ENCODE peak calls at places on chromosomes 11 and 22, in ten cellular contexts. One of them, this sample, is unnamed.

GRCh38 chr11:107988397-107989158 is 20.1 kb upstream of the CUL5 start:
- DNase-seq in endodermal cell: no peak
- DNase-seq in GM23248: no peak
- DNase-seq in HepG2: no peak
- DNase-seq in IMR-90: no peak
- DNase-seq in K562: no peak
- DNase-seq in SK-N-MC: no peak
- DNase-seq in mesenchymal stem cell: no peak
- DNase-seq in astrocyte: no peak
- DNase-seq in colonic mucosa: no peak
- DNase-seq in this sample: no peak

GRCh38 chr11:34026432-34026831 is 25.1 kb upstream of the CAPRIN1 start:
- DNase-seq in colonic mucosa: no peak
- DNase-seq in IMR-90: no peak
- DNase-seq in astrocyte: no peak
- DNase-seq in mesenchymal stem cell: no peak
- DNase-seq in GM23248: no peak
- DNase-seq in K562: no peak
- DNase-seq in HepG2: no peak
- DNase-seq in endodermal cell: no peak
- DNase-seq in SK-N-MC: no peak
- DNase-seq in this sample: no peak

GRCh38 chr22:25197335-25197734 is 2.3 kb upstream of the CRYBB3 start:
- DNase-seq in IMR-90: no peak
- DNase-seq in GM23248: no peak
- DNase-seq in SK-N-MC: no peak
- DNase-seq in colonic mucosa: no peak
- DNase-seq in astrocyte: no peak
- DNase-seq in HepG2: no peak
- DNase-seq in K562: no peak
- DNase-seq in mesenchymal stem cell: no peak
- DNase-seq in endodermal cell: no peak
- DNase-seq in this sample: no peak

GRCh38 chr11:88411265-88411664 is 73.7 kb upstream of the CTSC start:
- DNase-seq in SK-N-MC: no peak
- DNase-seq in mesenchymal stem cell: peak; percentile 62
- DNase-seq in HepG2: no peak
- DNase-seq in astrocyte: peak; percentile 95
- DNase-seq in colonic mucosa: no peak
- DNase-seq in GM23248: peak; percentile 82
- DNase-seq in K562: no peak
- DNase-seq in IMR-90: peak; percentile 92
- DNase-seq in endodermal cell: no peak
- DNase-seq in this sample: no peak

GRCh38 chr11:112421854-112422253 is 161.2 kb upstream of the PLET1 start:
- DNase-seq in K562: no peak
- DNase-seq in colonic mucosa: no peak
- DNase-seq in endodermal cell: no peak
- DNase-seq in GM23248: no peak
- DNase-seq in mesenchymal stem cell: no peak
- DNase-seq in SK-N-MC: no peak
- DNase-seq in HepG2: no peak
- DNase-seq in astrocyte: no peak
- DNase-seq in IMR-90: no peak
- DNase-seq in this sample: peak; percentile 38

GRCh38 chr22:42174062-42174461 is 43.5 kb upstream of the CYP2D6 start:
- DNase-seq in mesenchymal stem cell: peak; percentile 61
- DNase-seq in colonic mucosa: no peak
- DNase-seq in endodermal cell: peak; percentile 32
- DNase-seq in IMR-90: peak; percentile 73
- DNase-seq in SK-N-MC: no peak
- DNase-seq in K562: no peak
- DNase-seq in astrocyte: peak; percentile 22
- DNase-seq in HepG2: no peak
- DNase-seq in GM23248: no peak
- DNase-seq in this sample: no peak

GRCh38 chr11:4636962-4637661 is at the start of gene OR51D1:
- DNase-seq in K562: peak; percentile 86
- DNase-seq in astrocyte: peak; percentile 14
- DNase-seq in mesenchymal stem cell: peak; percentile 64
- DNase-seq in colonic mucosa: peak; percentile 65
- DNase-seq in GM23248: peak; percentile 72
- DNase-seq in endodermal cell: peak; percentile 94
- DNase-seq in SK-N-MC: peak; percentile 28
- DNase-seq in HepG2: peak; percentile 41
- DNase-seq in IMR-90: peak; percentile 67
- DNase-seq in this sample: peak; percentile 67

GRCh38 chr11:11808992-11809583 is 32.7 kb upstream of the USP47 start:
- DNase-seq in GM23248: no peak
- DNase-seq in IMR-90: no peak
- DNase-seq in astrocyte: no peak
- DNase-seq in HepG2: no peak
- DNase-seq in colonic mucosa: no peak
- DNase-seq in mesenchymal stem cell: no peak
- DNase-seq in endodermal cell: no peak
- DNase-seq in SK-N-MC: no peak
- DNase-seq in K562: no peak
- DNase-seq in this sample: no peak

GRCh38 chr11:6682591-6682935 is 577 bp downstream of the MRPL17 start:
- DNase-seq in GM23248: no peak
- DNase-seq in mesenchymal stem cell: no peak
- DNase-seq in endodermal cell: no peak
- DNase-seq in astrocyte: peak; percentile 13
- DNase-seq in SK-N-MC: no peak
- DNase-seq in HepG2: no peak
- DNase-seq in IMR-90: no peak
- DNase-seq in colonic mucosa: no peak
- DNase-seq in K562: no peak
- DNase-seq in this sample: no peak

GRCh38 chr22:49372530-49373288 is 455.0 kb downstream of the BRD1 start:
- DNase-seq in endodermal cell: peak; percentile 91
- DNase-seq in SK-N-MC: no peak
- DNase-seq in HepG2: peak; percentile 37
- DNase-seq in K562: peak; percentile 64
- DNase-seq in GM23248: peak; percentile 1
- DNase-seq in colonic mucosa: peak; percentile 12
- DNase-seq in astrocyte: no peak
- DNase-seq in IMR-90: no peak
- DNase-seq in mesenchymal stem cell: no peak
- DNase-seq in this sample: peak; percentile 13

GRCh38 chr11:1218256-1218787 is 4.5 kb upstream of the MUC5B start:
- DNase-seq in K562: no peak
- DNase-seq in SK-N-MC: no peak
- DNase-seq in GM23248: no peak
- DNase-seq in endodermal cell: peak; percentile 27
- DNase-seq in mesenchymal stem cell: no peak
- DNase-seq in colonic mucosa: peak; percentile 80
- DNase-seq in IMR-90: no peak
- DNase-seq in HepG2: no peak
- DNase-seq in astrocyte: no peak
- DNase-seq in this sample: no peak
- H3K9me3 ChIP-seq in K562: no peaks in the 10 kb centered on the region
- H3K9me3 ChIP-seq in SK-N-MC: no peaks in the 10 kb centered on the region
- H3K9me3 ChIP-seq in GM23248: no peaks in the 10 kb centered on the region
- H3K9me3 ChIP-seq in endodermal cell: no peaks in the 10 kb centered on the region
- H3K9me3 ChIP-seq in mesenchymal stem cell: peaks cover 22% of the 10 kb centered on the region
- H3K9me3 ChIP-seq in colonic mucosa: no peaks in the 10 kb centered on the region
- H3K9me3 ChIP-seq in IMR-90: no peaks in the 10 kb centered on the region
- H3K9me3 ChIP-seq in HepG2: no peaks in the 10 kb centered on the region
- H3K9me3 ChIP-seq in astrocyte: no peaks in the 10 kb centered on the region
- H3K9me3 ChIP-seq in this sample: peaks cover 18% of the 10 kb centered on the region

GRCh38 chr11:115925568-115925904 is 421.3 kb upstream of the CADM1 start:
- DNase-seq in SK-N-MC: no peak
- DNase-seq in GM23248: no peak
- DNase-seq in endodermal cell: no peak
- DNase-seq in IMR-90: no peak
- DNase-seq in K562: no peak
- DNase-seq in colonic mucosa: no peak
- DNase-seq in HepG2: no peak
- DNase-seq in astrocyte: no peak
- DNase-seq in mesenchymal stem cell: no peak
- DNase-seq in this sample: no peak

GRCh38 chr11:115926601-115927000 is 422.4 kb upstream of the CADM1 start:
- DNase-seq in K562: no peak
- DNase-seq in SK-N-MC: no peak
- DNase-seq in IMR-90: peak; percentile 22
- DNase-seq in astrocyte: no peak
- DNase-seq in GM23248: no peak
- DNase-seq in HepG2: no peak
- DNase-seq in colonic mucosa: no peak
- DNase-seq in endodermal cell: no peak
- DNase-seq in mesenchymal stem cell: no peak
- DNase-seq in this sample: no peak

GRCh38 chr11:115926090-115926489 is 421.9 kb upstream of the CADM1 start:
- DNase-seq in mesenchymal stem cell: no peak
- DNase-seq in endodermal cell: no peak
- DNase-seq in IMR-90: no peak
- DNase-seq in HepG2: no peak
- DNase-seq in SK-N-MC: no peak
- DNase-seq in colonic mucosa: no peak
- DNase-seq in astrocyte: no peak
- DNase-seq in K562: no peak
- DNase-seq in GM23248: no peak
- DNase-seq in this sample: no peak

GRCh38 chr11:115927823-115928329 is 423.7 kb upstream of the CADM1 start:
- DNase-seq in endodermal cell: no peak
- DNase-seq in SK-N-MC: no peak
- DNase-seq in HepG2: no peak
- DNase-seq in astrocyte: no peak
- DNase-seq in K562: no peak
- DNase-seq in GM23248: no peak
- DNase-seq in colonic mucosa: no peak
- DNase-seq in mesenchymal stem cell: no peak
- DNase-seq in IMR-90: no peak
- DNase-seq in this sample: no peak

GRCh38 chr11:115924744-115925567 is 420.7 kb upstream of the CADM1 start:
- DNase-seq in IMR-90: peak; percentile 95
- DNase-seq in HepG2: no peak
- DNase-seq in GM23248: no peak
- DNase-seq in colonic mucosa: no peak
- DNase-seq in SK-N-MC: no peak
- DNase-seq in astrocyte: peak; percentile 89
- DNase-seq in mesenchymal stem cell: no peak
- DNase-seq in K562: no peak
- DNase-seq in endodermal cell: no peak
- DNase-seq in this sample: no peak
- H3K9ac ChIP-seq in IMR-90: no peak overlapping the region
- H3K9ac ChIP-seq in HepG2: no peak overlapping the region
- H3K9ac ChIP-seq in GM23248: no peak overlapping the region
- H3K9ac ChIP-seq in colonic mucosa: no peak overlapping the region
- H3K9ac ChIP-seq in SK-N-MC: no peak overlapping the region
- H3K9ac ChIP-seq in astrocyte: peak overlapping the region; percentile 7
- H3K9ac ChIP-seq in mesenchymal stem cell: no peak overlapping the region
- H3K9ac ChIP-seq in K562: no peak overlapping the region
- H3K9ac ChIP-seq in endodermal cell: no peak overlapping the region
- H3K9ac ChIP-seq in this sample: no peak overlapping the region

GRCh38 chr11:70823771-70824170 is 425.4 kb downstream of the CTTN start:
- DNase-seq in mesenchymal stem cell: no peak
- DNase-seq in colonic mucosa: no peak
- DNase-seq in HepG2: no peak
- DNase-seq in SK-N-MC: no peak
- DNase-seq in endodermal cell: no peak
- DNase-seq in astrocyte: no peak
- DNase-seq in GM23248: no peak
- DNase-seq in IMR-90: no peak
- DNase-seq in K562: no peak
- DNase-seq in this sample: no peak

GRCh38 chr11:70819022-70819421 is 420.7 kb downstream of the CTTN start:
- DNase-seq in colonic mucosa: no peak
- DNase-seq in HepG2: no peak
- DNase-seq in GM23248: no peak
- DNase-seq in endodermal cell: no peak
- DNase-seq in astrocyte: no peak
- DNase-seq in SK-N-MC: no peak
- DNase-seq in mesenchymal stem cell: no peak
- DNase-seq in K562: no peak
- DNase-seq in IMR-90: no peak
- DNase-seq in this sample: no peak

GRCh38 chr11:70816156-70816678 is 417.9 kb downstream of the CTTN start:
- DNase-seq in astrocyte: no peak
- DNase-seq in K562: no peak
- DNase-seq in HepG2: no peak
- DNase-seq in GM23248: no peak
- DNase-seq in endodermal cell: no peak
- DNase-seq in SK-N-MC: no peak
- DNase-seq in IMR-90: no peak
- DNase-seq in colonic mucosa: no peak
- DNase-seq in mesenchymal stem cell: no peak
- DNase-seq in this sample: no peak

GRCh38 chr11:70820712-70821111 is 422.4 kb downstream of the CTTN start:
- DNase-seq in IMR-90: no peak
- DNase-seq in GM23248: no peak
- DNase-seq in colonic mucosa: no peak
- DNase-seq in endodermal cell: no peak
- DNase-seq in astrocyte: no peak
- DNase-seq in SK-N-MC: no peak
- DNase-seq in HepG2: no peak
- DNase-seq in mesenchymal stem cell: no peak
- DNase-seq in K562: no peak
- DNase-seq in this sample: no peak

GRCh38 chr11:70820311-70820710 is 422.0 kb downstream of the CTTN start:
- DNase-seq in HepG2: no peak
- DNase-seq in colonic mucosa: no peak
- DNase-seq in GM23248: no peak
- DNase-seq in IMR-90: no peak
- DNase-seq in SK-N-MC: no peak
- DNase-seq in mesenchymal stem cell: no peak
- DNase-seq in K562: no peak
- DNase-seq in endodermal cell: no peak
- DNase-seq in astrocyte: no peak
- DNase-seq in this sample: no peak
- H3K9me3 ChIP-seq in HepG2: no peaks in the 10 kb centered on the region
- H3K9me3 ChIP-seq in colonic mucosa: no peaks in the 10 kb centered on the region
- H3K9me3 ChIP-seq in GM23248: no peaks in the 10 kb centered on the region
- H3K9me3 ChIP-seq in IMR-90: no peaks in the 10 kb centered on the region
- H3K9me3 ChIP-seq in SK-N-MC: no peaks in the 10 kb centered on the region
- H3K9me3 ChIP-seq in mesenchymal stem cell: no peaks in the 10 kb centered on the region
- H3K9me3 ChIP-seq in K562: no peaks in the 10 kb centered on the region
- H3K9me3 ChIP-seq in endodermal cell: no peaks in the 10 kb centered on the region
- H3K9me3 ChIP-seq in astrocyte: no peaks in the 10 kb centered on the region
- H3K9me3 ChIP-seq in this sample: no peaks in the 10 kb centered on the region

GRCh38 chr11:10450451-10451398 is 4.3 kb upstream of the AMPD3 start:
- DNase-seq in colonic mucosa: peak; percentile 80
- DNase-seq in endodermal cell: peak; percentile 95
- DNase-seq in SK-N-MC: no peak
- DNase-seq in mesenchymal stem cell: peak; percentile 35
- DNase-seq in IMR-90: no peak
- DNase-seq in HepG2: peak; percentile 32
- DNase-seq in K562: no peak
- DNase-seq in astrocyte: no peak
- DNase-seq in GM23248: peak; percentile 45
- DNase-seq in this sample: no peak
- H3K9ac ChIP-seq in colonic mucosa: peak overlapping the region; percentile 70
- H3K9ac ChIP-seq in endodermal cell: peak overlapping the region; percentile 40
- H3K9ac ChIP-seq in SK-N-MC: no peak overlapping the region
- H3K9ac ChIP-seq in mesenchymal stem cell: peak overlapping the region; percentile 80
- H3K9ac ChIP-seq in IMR-90: no peak overlapping the region
- H3K9ac ChIP-seq in HepG2: no peak overlapping the region
- H3K9ac ChIP-seq in K562: no peak overlapping the region
- H3K9ac ChIP-seq in astrocyte: peak overlapping the region; percentile 61
- H3K9ac ChIP-seq in GM23248: peak overlapping the region; percentile 72
- H3K9ac ChIP-seq in this sample: peak overlapping the region; percentile 85

GRCh38 chr11:78244546-78245315 is 56.0 kb downstream of the USP35 start:
- DNase-seq in astrocyte: peak; percentile 77
- DNase-seq in K562: no peak
- DNase-seq in SK-N-MC: peak; percentile 45
- DNase-seq in mesenchymal stem cell: peak; percentile 56
- DNase-seq in HepG2: no peak
- DNase-seq in colonic mucosa: no peak
- DNase-seq in IMR-90: no peak
- DNase-seq in endodermal cell: no peak
- DNase-seq in GM23248: no peak
- DNase-seq in this sample: no peak
- H3K9me3 ChIP-seq in astrocyte: peaks cover 5% of the 10 kb centered on the region
- H3K9me3 ChIP-seq in K562: peaks cover 9% of the 10 kb centered on the region
- H3K9me3 ChIP-seq in SK-N-MC: no peaks in the 10 kb centered on the region
- H3K9me3 ChIP-seq in mesenchymal stem cell: peaks cover 11% of the 10 kb centered on the region
- H3K9me3 ChIP-seq in HepG2: peaks cover 9% of the 10 kb centered on the region
- H3K9me3 ChIP-seq in colonic mucosa: no peaks in the 10 kb centered on the region
- H3K9me3 ChIP-seq in IMR-90: peaks cover 5% of the 10 kb centered on the region
- H3K9me3 ChIP-seq in endodermal cell: peaks cover 13% of the 10 kb centered on the region
- H3K9me3 ChIP-seq in GM23248: no peaks in the 10 kb centered on the region
- H3K9me3 ChIP-seq in this sample: no peaks in the 10 kb centered on the region

This sample was measured in NT2/D1.